ENCODE peak calls at places on chromosomes 4 and X, in eight cellular contexts. Z is ovary, G is heart right ventricle, E is GM23338, X is adipocyte, W is mucosa of descending colon, P is fibroblast of lung, B is testis. A is an unnamed sample. For H3K4me1, the result is how much of the 10 kb centered on the place peaks cover.

GRCh38 chr4:127788517-127788916 is 6.4 kb downstream of the HSPA4L start:
- DNase-seq in Z (no peak), G (no peak), E (peak), X (peak), W (no peak), P (no peak), B (no peak), A (peak)

GRCh38 chr4:41799126-41799525 is 50.6 kb upstream of the PHOX2B start:
- DNase-seq in Z (no peak), G (no peak), E (no peak), X (peak), W (no peak), P (no peak), B (no peak), A (no peak)

GRCh38 chr4:8778760-8779159 is 92.9 kb downstream of the HMX1 start:
- DNase-seq in Z (no peak), G (no peak), E (no peak), X (no peak), W (no peak), P (no peak), B (no peak), A (no peak)

GRCh38 chrX:30153881-30154260 is 61.5 kb upstream of the MAGEB2 start:
- DNase-seq in Z (no peak), G (no peak), E (no peak), X (peak), W (no peak), P (no peak), B (no peak), A (no peak)

GRCh38 chrX:140507223-140507981 is 2.5 kb upstream of the SOX3 start:
- DNase-seq in Z (no peak), G (no peak), E (no peak), X (no peak), W (no peak), P (no peak), B (no peak), A (no peak)

GRCh38 chrX:15956684-15957083 is 102.1 kb upstream of the AP1S2 start:
- DNase-seq in Z (no peak), G (no peak), E (peak), X (peak), W (no peak), P (no peak), B (no peak), A (no peak)

GRCh38 chr4:92299152-92299551 is 4.6 kb upstream of the GRID2 start:
- DNase-seq in Z (no peak), G (no peak), E (peak), X (peak), W (no peak), P (peak), B (no peak), A (no peak)

GRCh38 chr4:79338148-79338547 is 12.3 kb upstream of the NAA11 start:
- DNase-seq in Z (no peak), G (no peak), E (no peak), X (no peak), W (no peak), P (no peak), B (no peak), A (no peak)

GRCh38 chrX:2159858-2160257 is 340.9 kb downstream of the DHRSX start:
- DNase-seq in Z (no peak), G (no peak), E (no peak), X (no peak), W (no peak), P (no peak), B (no peak), A (no peak)

GRCh38 chr4:47373174-47373573 is 90.3 kb downstream of the COMMD8 start:
- DNase-seq in Z (no peak), G (no peak), E (no peak), X (no peak), W (no peak), P (no peak), B (no peak), A (no peak)

GRCh38 chr4:180809439-180809838 is 1433.8 kb upstream of the TENM3 start:
- DNase-seq in Z (no peak), G (no peak), E (no peak), X (no peak), W (no peak), P (peak), B (no peak), A (no peak)

GRCh38 chr4:108743021-108743420 is 19.8 kb downstream of the ETNPPL start:
- DNase-seq in Z (no peak), G (no peak), E (peak), X (no peak), W (no peak), P (no peak), B (no peak), A (no peak)

GRCh38 chr4:153217440-153217839 is 13.2 kb downstream of the TRIM2 start:
- DNase-seq in Z (no peak), G (no peak), E (no peak), X (no peak), W (no peak), P (peak), B (no peak), A (no peak)

GRCh38 chr4:8278421-8279287 is 9.1 kb downstream of the HTRA3 start:
- DNase-seq in Z (peak), G (no peak), E (no peak), X (peak), W (peak), P (peak), B (no peak), A (no peak)

GRCh38 chr4:77178560-77178959 is 21.6 kb downstream of the CCNG2 start:
- DNase-seq in Z (no peak), G (no peak), E (peak), X (no peak), W (no peak), P (no peak), B (no peak), A (no peak)

GRCh38 chrX:66408507-66408906 is 230.4 kb downstream of the EDA2R start:
- DNase-seq in Z (no peak), G (no peak), E (no peak), X (no peak), W (no peak), P (no peak), B (no peak), A (peak)

GRCh38 chr4:1770245-1770644 is 22.8 kb upstream of the FGFR3 start:
- DNase-seq in Z (no peak), G (no peak), E (no peak), X (no peak), W (no peak), P (no peak), B (no peak), A (no peak)
- H3K4me1 ChIP-seq in Z (under half), G (under half), E (under half), X (under half), W (under half), P (under half), B (under half), A (under half)

GRCh38 chr4:6259886-6260285 is 9.8 kb upstream of the WFS1 start:
- DNase-seq in Z (no peak), G (no peak), E (no peak), X (no peak), W (no peak), P (no peak), B (no peak), A (no peak)
- H3K4me1 ChIP-seq in Z (under half), G (under half), E (under half), X (under half), W (under half), P (under half), B (under half), A (under half)

GRCh38 chr4:150818661-150819060 is 196.4 kb downstream of the LRBA start:
- DNase-seq in Z (no peak), G (no peak), E (no peak), X (peak), W (no peak), P (peak), B (no peak), A (no peak)

GRCh38 chr4:150820409-150820808 is 194.7 kb downstream of the LRBA start:
- DNase-seq in Z (no peak), G (no peak), E (no peak), X (no peak), W (no peak), P (no peak), B (no peak), A (no peak)

GRCh38 chr4:150818129-150818528 is 197.0 kb downstream of the LRBA start:
- DNase-seq in Z (no peak), G (no peak), E (no peak), X (no peak), W (no peak), P (no peak), B (no peak), A (no peak)

GRCh38 chr4:150822407-150822806 is 192.7 kb downstream of the LRBA start:
- DNase-seq in Z (no peak), G (no peak), E (no peak), X (no peak), W (no peak), P (no peak), B (no peak), A (no peak)

GRCh38 chr4:150821641-150822040 is 193.4 kb downstream of the LRBA start:
- DNase-seq in Z (no peak), G (no peak), E (no peak), X (no peak), W (no peak), P (no peak), B (no peak), A (no peak)
- H3K4me1 ChIP-seq in Z (under half), G (under half), E (under half), X (under half), W (under half), P (under half), B (under half), A (under half)

GRCh38 chr4:1750381-1751154 is 29.2 kb downstream of the TACC3 start:
- DNase-seq in Z (no peak), G (no peak), E (no peak), X (no peak), W (no peak), P (no peak), B (no peak), A (no peak)
- H3K4me1 ChIP-seq in Z (under half), G (under half), E (under half), X (under half), W (under half), P (under half), B (under half), A (under half)